ENCODE peak calls at places on chromosomes 7 and 10, in five cellular contexts. L is germinal center; Q is naive thymus-derived CD4-positive, alpha-beta T cell; P is HS-5; N is NCI-H1436. C is an unnamed sample.

GRCh38 chr7:18541189-18541870 is 45.8 kb downstream of the HDAC9 start:
- DNase-seq in L (no peak), Q (no peak), P (peak; percentile 14), N (no peak), C (no peak)

GRCh38 chr10:112810651-112811215 is 139.3 kb upstream of the TCF7L2 start:
- DNase-seq in L (no peak), Q (no peak), P (no peak), N (no peak), C (no peak)

GRCh38 chr10:6321880-6322279 is 119.1 kb downstream of the PFKFB3 start:
- DNase-seq in L (no peak), Q (no peak), P (peak; percentile 36), N (no peak), C (no peak)

GRCh38 chr10:121899727-121900126 is 28.1 kb downstream of the ATE1 start:
- DNase-seq in L (no peak), Q (no peak), P (no peak), N (no peak), C (no peak)

GRCh38 chr7:150450491-150450992 is at the start of gene GIMAP8:
- DNase-seq in L (no peak), Q (peak; percentile 66), P (no peak), N (no peak), C (no peak)

GRCh38 chr7:18257711-18258110 is 230.1 kb upstream of the PRPS1L1 start:
- DNase-seq in L (no peak), Q (no peak), P (no peak), N (no peak), C (no peak)

GRCh38 chr10:1187855-1188555 is 131.8 kb downstream of the WDR37 start:
- DNase-seq in L (no peak), Q (no peak), P (no peak), N (no peak), C (no peak)

GRCh38 chr10:116836087-116836486 is 13.2 kb upstream of the ENO4 start:
- DNase-seq in L (no peak), Q (no peak), P (no peak), N (peak; percentile 46), C (peak; percentile 63)

GRCh38 chr7:74051629-74052410 is 23.8 kb downstream of the ELN start:
- DNase-seq in L (no peak), Q (no peak), P (no peak), N (peak; percentile 19), C (no peak)

GRCh38 chr7:33905389-33906032 is at the start of gene BMPER:
- DNase-seq in L (peak; percentile 13), Q (no peak), P (no peak), N (peak; percentile 66), C (no peak)

GRCh38 chr10:72764151-72764550 is 72.2 kb downstream of the MCU start:
- DNase-seq in L (no peak), Q (no peak), P (peak; percentile 61), N (no peak), C (no peak)

GRCh38 chr10:6070647-6071046 is 8.5 kb upstream of the IL2RA start:
- DNase-seq in L (no peak), Q (no peak), P (no peak), N (no peak), C (no peak)

GRCh38 chr7:24764972-24765744 is 7.9 kb upstream of the GSDME start:
- DNase-seq in L (no peak), Q (no peak), P (no peak), N (no peak), C (peak; percentile 39)

GRCh38 chr7:5850944-5851343 is 29.7 kb upstream of the OCM start:
- DNase-seq in L (no peak), Q (no peak), P (no peak), N (no peak), C (no peak)

GRCh38 chr7:152859781-152860191 is 100.2 kb downstream of the ACTR3B start:
- DNase-seq in L (no peak), Q (no peak), P (no peak), N (peak; percentile 67), C (peak; percentile 14)

GRCh38 chr7:47045169-47045568 is 536.7 kb downstream of the TNS3 start:
- DNase-seq in L (no peak), Q (no peak), P (no peak), N (no peak), C (no peak)

GRCh38 chr10:3172081-3172445 is 519 bp downstream of the PITRM1 start:
- DNase-seq in L (no peak), Q (no peak), P (peak; percentile 20), N (no peak), C (no peak)

GRCh38 chr7:119783799-119784198 is 489.2 kb upstream of the KCND2 start:
- DNase-seq in L (no peak), Q (no peak), P (no peak), N (no peak), C (no peak)

GRCh38 chr7:102444961-102445673 is 11.7 kb downstream of the ORAI2 start:
- DNase-seq in L (peak; percentile 60), Q (no peak), P (no peak), N (no peak), C (no peak)

GRCh38 chr10:77965294-77965693 is 38.7 kb upstream of the DLG5 start:
- DNase-seq in L (no peak), Q (no peak), P (peak; percentile 49), N (no peak), C (no peak)

GRCh38 chr7:125480762-125481161 is 551.1 kb upstream of the POT1 start:
- DNase-seq in L (no peak), Q (no peak), P (no peak), N (no peak), C (no peak)

GRCh38 chr7:31687024-31687423 is at the start of gene PPP1R17:
- DNase-seq in L (no peak), Q (no peak), P (no peak), N (no peak), C (no peak)

GRCh38 chr10:69801434-69802315 is at the start of gene COL13A1:
- DNase-seq in L (no peak), Q (no peak), P (no peak), N (no peak), C (no peak)

GRCh38 chr7:159096736-159097581 is 47.7 kb downstream of the VIPR2 start:
- DNase-seq in L (no peak), Q (no peak), P (no peak), N (no peak), C (no peak)

C was measured in Jurkat, Clone E6-1.